ENCODE peak calls at places on chromosomes 1 and 21, in four cellular contexts. One of them, this sample, is unnamed.

GRCh38 chr1:44664730-44665370 is 9.4 kb downstream of the TMEM53 start:
- DNase-seq in cardiac fibroblast: no peak
- DNase-seq in testis: no peak
- DNase-seq in IMR-90: no peak
- DNase-seq in this sample: no peak

GRCh38 chr1:26938004-26938658 is 16.6 kb downstream of the NUDC start:
- DNase-seq in testis: no peak
- DNase-seq in cardiac fibroblast: no peak
- DNase-seq in IMR-90: no peak
- DNase-seq in this sample: no peak

GRCh38 chr21:14064296-14064645 is 146.5 kb downstream of the LIPI start:
- DNase-seq in cardiac fibroblast: no peak
- DNase-seq in testis: no peak
- DNase-seq in IMR-90: peak; percentile 25
- DNase-seq in this sample: no peak

GRCh38 chr1:171715813-171716251 is 26.0 kb downstream of the VAMP4 start:
- DNase-seq in cardiac fibroblast: peak; percentile 55
- DNase-seq in IMR-90: peak; percentile 27
- DNase-seq in testis: no peak
- DNase-seq in this sample: no peak

GRCh38 chr1:55131218-55131617 is 83.9 kb downstream of the USP24 start:
- DNase-seq in IMR-90: peak; percentile 70
- DNase-seq in testis: no peak
- DNase-seq in cardiac fibroblast: peak; percentile 25
- DNase-seq in this sample: no peak

GRCh38 chr1:34928066-34928864 is 1.2 kb downstream of the DLGAP3 start:
- DNase-seq in testis: no peak
- DNase-seq in IMR-90: no peak
- DNase-seq in cardiac fibroblast: no peak
- DNase-seq in this sample: no peak

GRCh38 chr1:90458023-90458422 is 259.1 kb downstream of the BARHL2 start:
- DNase-seq in IMR-90: no peak
- DNase-seq in cardiac fibroblast: no peak
- DNase-seq in testis: no peak
- DNase-seq in this sample: no peak

GRCh38 chr21:43922949-43923348 is 57.9 kb downstream of the AGPAT3 start:
- DNase-seq in IMR-90: no peak
- DNase-seq in testis: no peak
- DNase-seq in cardiac fibroblast: no peak
- DNase-seq in this sample: no peak

GRCh38 chr1:157006676-157007075 is 38.9 kb downstream of the ARHGEF11 start:
- DNase-seq in cardiac fibroblast: no peak
- DNase-seq in IMR-90: no peak
- DNase-seq in testis: no peak
- DNase-seq in this sample: no peak

GRCh38 chr1:27937524-27937836 is 2.7 kb downstream of the SMPDL3B start:
- DNase-seq in cardiac fibroblast: no peak
- DNase-seq in testis: no peak
- DNase-seq in IMR-90: no peak
- DNase-seq in this sample: no peak

GRCh38 chr1:28437924-28438699 is 67.7 kb upstream of the RCC1 start:
- DNase-seq in IMR-90: peak; percentile 96
- DNase-seq in testis: peak; percentile 80
- DNase-seq in cardiac fibroblast: peak; percentile 97
- DNase-seq in this sample: no peak

GRCh38 chr1:184152502-184152901 is 101.0 kb downstream of the TSEN15 start:
- DNase-seq in cardiac fibroblast: peak; percentile 30
- DNase-seq in testis: no peak
- DNase-seq in IMR-90: peak; percentile 61
- DNase-seq in this sample: no peak

GRCh38 chr1:119188926-119189325 is 48.5 kb upstream of the WARS2 start:
- DNase-seq in cardiac fibroblast: peak; percentile 53
- DNase-seq in IMR-90: peak; percentile 41
- DNase-seq in testis: no peak
- DNase-seq in this sample: no peak

GRCh38 chr1:99589186-99589636 is 56.7 kb upstream of the PALMD start:
- DNase-seq in cardiac fibroblast: no peak
- DNase-seq in IMR-90: no peak
- DNase-seq in testis: no peak
- DNase-seq in this sample: no peak

GRCh38 chr1:169900567-169900966 is 6.9 kb upstream of the SCYL3 start:
- DNase-seq in testis: no peak
- DNase-seq in IMR-90: no peak
- DNase-seq in cardiac fibroblast: no peak
- DNase-seq in this sample: no peak

GRCh38 chr21:45282283-45283018 is 5.2 kb downstream of the POFUT2 start:
- DNase-seq in cardiac fibroblast: no peak
- DNase-seq in IMR-90: no peak
- DNase-seq in testis: peak; percentile 9
- DNase-seq in this sample: no peak

GRCh38 chr1:1091344-1092148 is 17.4 kb upstream of the RNF223 start:
- DNase-seq in IMR-90: no peak
- DNase-seq in cardiac fibroblast: no peak
- DNase-seq in testis: peak; percentile 50
- DNase-seq in this sample: no peak

GRCh38 chr1:31299365-31299764 is 2.5 kb downstream of the ZCCHC17 start:
- DNase-seq in IMR-90: peak; percentile 21
- DNase-seq in testis: no peak
- DNase-seq in cardiac fibroblast: peak; percentile 3
- DNase-seq in this sample: no peak

GRCh38 chr1:24635195-24635843 is 7.8 kb upstream of the SRRM1 start:
- DNase-seq in testis: no peak
- DNase-seq in cardiac fibroblast: peak; percentile 83
- DNase-seq in IMR-90: peak; percentile 83
- DNase-seq in this sample: no peak

GRCh38 chr1:201795066-201795465 is 33.9 kb upstream of the IPO9 start:
- DNase-seq in testis: no peak
- DNase-seq in IMR-90: no peak
- DNase-seq in cardiac fibroblast: peak; percentile 50
- DNase-seq in this sample: no peak

GRCh38 chr1:179178965-179179364 is 50.5 kb downstream of the ABL2 start:
- DNase-seq in testis: no peak
- DNase-seq in cardiac fibroblast: peak; percentile 76
- DNase-seq in IMR-90: peak; percentile 72
- DNase-seq in this sample: no peak

GRCh38 chr1:160432371-160432786 is 32.0 kb downstream of the VANGL2 start:
- DNase-seq in testis: no peak
- DNase-seq in cardiac fibroblast: no peak
- DNase-seq in IMR-90: no peak
- DNase-seq in this sample: no peak

GRCh38 chr1:200674838-200675587 is 5.3 kb upstream of the DDX59 start:
- DNase-seq in cardiac fibroblast: no peak
- DNase-seq in IMR-90: no peak
- DNase-seq in testis: no peak
- DNase-seq in this sample: no peak

GRCh38 chr1:234610061-234610581 is at the start of gene IRF2BP2:
- DNase-seq in cardiac fibroblast: peak; percentile 85
- DNase-seq in IMR-90: peak; percentile 80
- DNase-seq in testis: peak; percentile 88
- DNase-seq in this sample: peak; percentile 83

GRCh38 chr1:9836632-9836960 is 12.8 kb upstream of the CLSTN1 start:
- DNase-seq in cardiac fibroblast: no peak
- DNase-seq in IMR-90: no peak
- DNase-seq in testis: no peak
- DNase-seq in this sample: no peak

GRCh38 chr1:187721216-187721615 is 892.5 kb downstream of the PLA2G4A start:
- DNase-seq in testis: no peak
- DNase-seq in cardiac fibroblast: no peak
- DNase-seq in IMR-90: no peak
- DNase-seq in this sample: no peak

GRCh38 chr1:55329091-55329490 is 113.9 kb upstream of the USP24 start:
- DNase-seq in IMR-90: peak; percentile 18
- DNase-seq in testis: peak; percentile 31
- DNase-seq in cardiac fibroblast: peak; percentile 7
- DNase-seq in this sample: no peak

GRCh38 chr1:59477286-59477685 is 180.4 kb downstream of the FGGY start:
- DNase-seq in IMR-90: peak; percentile 49
- DNase-seq in testis: no peak
- DNase-seq in cardiac fibroblast: peak; percentile 30
- DNase-seq in this sample: no peak

DNA sequence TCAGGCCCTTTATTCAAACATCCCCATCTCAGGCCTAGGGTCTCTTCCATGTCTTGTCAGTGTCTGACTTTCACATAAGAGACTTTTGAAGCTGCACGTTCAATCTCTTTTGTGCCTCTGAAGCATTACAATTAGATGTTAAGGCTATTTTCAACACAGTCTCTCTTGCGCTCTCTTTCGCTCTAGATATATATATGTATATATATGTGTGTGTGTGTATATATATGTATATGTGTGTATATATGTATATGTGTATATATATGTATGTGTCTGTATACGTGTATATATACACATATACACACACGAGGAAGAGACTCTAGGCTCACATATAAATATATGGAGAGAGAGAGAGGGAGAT is 162.5 kb upstream of the RNPC3 start:
- DNase-seq in testis: no peak
- DNase-seq in IMR-90: no peak
- DNase-seq in cardiac fibroblast: no peak
- DNase-seq in this sample: no peak
- H3K4me3 ChIP-seq in testis: no peak overlapping the region
- H3K4me3 ChIP-seq in IMR-90: no peak overlapping the region
- H3K4me3 ChIP-seq in cardiac fibroblast: no peak overlapping the region
- H3K4me3 ChIP-seq in this sample: no peak overlapping the region

DNA sequence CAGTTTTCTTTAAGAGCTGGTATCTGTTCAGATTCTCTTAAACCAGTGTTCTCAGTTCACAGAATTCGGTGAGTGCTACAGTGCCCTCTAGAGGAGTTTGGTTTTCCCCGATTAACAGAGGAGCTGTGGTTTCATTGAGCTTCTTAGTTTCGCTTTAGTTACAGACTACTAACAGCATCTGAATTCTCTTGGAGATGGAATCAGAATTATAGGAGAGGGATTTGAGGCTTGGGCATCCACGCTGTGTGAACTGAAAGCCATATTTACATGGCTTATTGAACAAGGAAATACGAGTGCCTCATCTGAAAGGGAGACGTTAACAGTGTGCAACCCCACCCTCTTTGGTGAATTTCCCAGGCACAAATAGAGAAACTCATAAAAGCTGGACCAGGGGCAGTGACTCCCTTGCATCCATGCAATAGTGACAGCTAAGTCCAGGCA is 202.0 kb downstream of the USH2A start:
- DNase-seq in cardiac fibroblast: peak; percentile 78
- DNase-seq in testis: peak; percentile 66
- DNase-seq in IMR-90: peak; percentile 86
- DNase-seq in this sample: no peak
- TF ChIP-seq CTCF in cardiac fibroblast: peak; percentile 65
- TF ChIP-seq CTCF in testis: no peak
- TF ChIP-seq CTCF in IMR-90: peak; percentile 83
- TF ChIP-seq CTCF in this sample: no peak

DNA sequence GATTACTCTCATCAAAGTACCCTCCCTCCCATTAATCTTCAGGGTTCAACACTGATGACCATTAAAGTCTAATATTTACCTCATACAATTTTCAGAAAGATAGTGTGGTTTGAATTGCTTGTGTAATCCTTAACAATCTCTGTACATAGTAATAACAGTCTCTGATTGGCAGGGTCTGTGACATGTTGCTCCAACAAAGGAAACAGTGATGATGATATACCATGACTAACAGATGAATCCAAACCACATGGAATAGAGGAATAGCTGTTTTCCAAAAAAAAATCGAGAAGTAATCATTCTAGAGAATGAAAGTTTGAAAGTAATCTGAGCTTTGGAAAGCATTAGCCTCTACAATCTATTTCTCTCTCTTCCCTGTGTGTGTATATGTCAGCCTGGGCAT is 610.1 kb upstream of the NEGR1 start:
- DNase-seq in testis: no peak
- DNase-seq in IMR-90: no peak
- DNase-seq in cardiac fibroblast: peak; percentile 3
- DNase-seq in this sample: no peak
- H3K4me3 ChIP-seq in testis: no peak overlapping the region
- H3K4me3 ChIP-seq in IMR-90: no peak overlapping the region
- H3K4me3 ChIP-seq in cardiac fibroblast: no peak overlapping the region
- H3K4me3 ChIP-seq in this sample: no peak overlapping the region

DNA sequence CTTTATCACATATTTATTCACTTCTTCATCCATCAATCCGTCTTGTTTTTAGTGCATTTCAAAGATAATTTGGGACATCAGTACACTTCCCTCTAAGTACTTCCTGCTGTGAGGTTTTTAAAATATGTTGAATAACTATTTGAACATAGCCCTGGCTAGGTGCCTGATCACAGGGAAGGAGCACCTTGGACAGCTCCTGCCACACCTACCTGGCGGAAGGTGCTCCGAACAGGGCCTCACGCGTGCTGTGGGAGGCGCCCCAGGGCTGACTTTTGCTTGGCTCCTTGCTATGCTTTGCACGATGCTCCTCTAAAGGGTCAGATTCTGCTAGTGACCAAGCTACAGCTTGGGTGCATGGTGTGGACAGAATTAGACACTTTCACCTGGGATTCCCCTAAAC is 4.9 kb upstream of the ATXN7L2 start:
- DNase-seq in IMR-90: no peak
- DNase-seq in cardiac fibroblast: no peak
- DNase-seq in testis: peak; percentile 13
- DNase-seq in this sample: no peak
- TF ChIP-seq CTCF in IMR-90: no peak
- TF ChIP-seq CTCF in cardiac fibroblast: no peak
- TF ChIP-seq CTCF in testis: no peak
- TF ChIP-seq CTCF in this sample: no peak

GRCh38 chr1:3456964-3457909 is 2.8 kb downstream of the ARHGEF16 start:
- DNase-seq in testis: no peak
- DNase-seq in cardiac fibroblast: no peak
- DNase-seq in IMR-90: no peak
- DNase-seq in this sample: no peak

GRCh38 chr1:3454811-3455618 is 550 bp downstream of the ARHGEF16 start:
- DNase-seq in IMR-90: no peak
- DNase-seq in cardiac fibroblast: no peak
- DNase-seq in testis: peak; percentile 32
- DNase-seq in this sample: no peak

GRCh38 chr1:3457910-3458621 is 3.6 kb downstream of the ARHGEF16 start:
- DNase-seq in testis: no peak
- DNase-seq in cardiac fibroblast: no peak
- DNase-seq in IMR-90: no peak
- DNase-seq in this sample: no peak

GRCh38 chr1:3455630-3456448 is 1.4 kb downstream of the ARHGEF16 start:
- DNase-seq in IMR-90: no peak
- DNase-seq in cardiac fibroblast: no peak
- DNase-seq in testis: no peak
- DNase-seq in this sample: no peak

GRCh38 chr1:3456449-3456963 is 2.0 kb downstream of the ARHGEF16 start:
- DNase-seq in testis: no peak
- DNase-seq in cardiac fibroblast: no peak
- DNase-seq in IMR-90: no peak
- DNase-seq in this sample: no peak
- H3K4me3 ChIP-seq in testis: no peak overlapping the region
- H3K4me3 ChIP-seq in cardiac fibroblast: no peak overlapping the region
- H3K4me3 ChIP-seq in IMR-90: no peak overlapping the region
- H3K4me3 ChIP-seq in this sample: no peak overlapping the region